ENCODE peak calls at places on chromosomes 5 and 9, in four cellular contexts. G is activated T-cell treated with anti-CD3 and anti-CD28 coated beads, Interleukin-2, amount 50 U/mL, for 1 hour; U is G401; C is AG20443. R is an unnamed sample.
A peak's percentile ranks its signal among the peaks of the same experiment; 100 is the strongest.

GRCh38 chr5:81965510-81965909 is 6.3 kb upstream of the ATG10 start:
- DNase-seq in C (no peak), G (no peak), U (no peak), R (no peak)

GRCh38 chr5:172911976-172912375 is 47.2 kb upstream of the RPL26L1 start:
- DNase-seq in U (no peak), G (no peak), C (no peak), R (no peak)

GRCh38 chr5:72478684-72479083 is 28.5 kb downstream of the ZNF366 start:
- DNase-seq in C (peak; percentile 22), U (peak; percentile 7), G (no peak), R (no peak)

GRCh38 chr5:174412941-174413340 is 311.4 kb upstream of the MSX2 start:
- DNase-seq in G (no peak), C (no peak), U (no peak), R (no peak)

GRCh38 chr5:108548684-108549596 is 167.0 kb upstream of the FBXL17 start:
- DNase-seq in U (no peak), G (no peak), C (no peak), R (no peak)

GRCh38 chr9:14348241-14349140 is 34.5 kb upstream of the NFIB start:
- DNase-seq in C (peak; percentile 53), U (peak; percentile 59), G (no peak), R (no peak)

GRCh38 chr5:147892696-147893296 is 13.5 kb downstream of the C5orf46 start:
- DNase-seq in U (no peak), G (no peak), C (peak; percentile 27), R (no peak)

GRCh38 chr5:139698461-139699146 is 50.5 kb downstream of the CXXC5 start:
- DNase-seq in C (peak; percentile 90), U (peak; percentile 59), G (no peak), R (no peak)

GRCh38 chr9:114387678-114388431 is at the start of gene AKNA:
- DNase-seq in C (peak; percentile 76), U (no peak), G (peak; percentile 84), R (peak; percentile 86)

GRCh38 chr9:91102269-91102668 is 259.4 kb downstream of the AUH start:
- DNase-seq in G (no peak), C (no peak), U (no peak), R (no peak)

GRCh38 chr9:22742401-22742800 is 295.8 kb downstream of the DMRTA1 start:
- DNase-seq in C (no peak), G (no peak), U (no peak), R (no peak)

GRCh38 chr5:83396662-83397061 is 74.9 kb upstream of the VCAN start:
- DNase-seq in G (no peak), C (no peak), U (no peak), R (no peak)

GRCh38 chr9:116336133-116336862 is 182.7 kb downstream of the PAPPA start:
- DNase-seq in C (no peak), G (no peak), U (no peak), R (no peak)

GRCh38 chr5:110517396-110517795 is 209.1 kb downstream of the TMEM232 start:
- DNase-seq in C (no peak), G (no peak), U (no peak), R (no peak)

GRCh38 chr9:104831681-104832080 is 67.8 kb downstream of the NIPSNAP3B start:
- DNase-seq in C (peak; percentile 54), U (no peak), G (no peak), R (no peak)

GRCh38 chr5:44320188-44320587 is 69.0 kb downstream of the FGF10 start:
- DNase-seq in G (no peak), C (no peak), U (no peak), R (no peak)

GRCh38 chr9:131478421-131478868 is 24.3 kb upstream of the POMT1 start:
- DNase-seq in U (peak; percentile 41), C (peak; percentile 40), G (peak; percentile 65), R (peak; percentile 67)

GRCh38 chr5:78968781-78969180 is 16.3 kb downstream of the ARSB start:
- DNase-seq in U (no peak), C (no peak), G (no peak), R (no peak)